ENCODE peak calls at places on chromosome 22, in nine cellular contexts. N, R, I, G, V, F, Z, W and U are unnamed samples.

GRCh38 chr22:35231585-35232084 is 25.7 kb upstream of the HMGXB4 start:
- DNase-seq in V (peak), R (peak), I (peak), Z (peak), F (peak), G (peak), W (peak), N (peak), U (peak)

GRCh38 chr22:42720263-42721044 is at the start of gene A4GALT:
- DNase-seq in Z (no peak), R (no peak), V (peak), G (no peak), F (no peak), I (no peak), W (no peak), N (peak), U (peak)

GRCh38 chr22:39178206-39179111 is 26.0 kb upstream of the CBX7 start:
- DNase-seq in W (no peak), R (no peak), Z (no peak), N (no peak), V (no peak), G (no peak), I (no peak), F (no peak), U (no peak)

GRCh38 chr22:46380069-46380468 is 44.6 kb downstream of the TRMU start:
- DNase-seq in G (no peak), V (no peak), I (no peak), F (no peak), R (no peak), W (no peak), Z (no peak), N (no peak), U (no peak)

GRCh38 chr22:39514373-39514973 is 5.9 kb upstream of the ATF4 start:
- DNase-seq in Z (no peak), V (peak), R (no peak), G (no peak), F (no peak), I (peak), W (no peak), N (no peak), U (peak)

GRCh38 chr22:36068776-36069344 is 40.2 kb upstream of the RBFOX2 start:
- DNase-seq in V (no peak), Z (no peak), R (no peak), N (no peak), G (no peak), F (no peak), I (no peak), W (no peak), U (no peak)

GRCh38 chr22:43239102-43239875 is 52.4 kb upstream of the TTLL12 start:
- DNase-seq in F (no peak), Z (no peak), I (no peak), R (no peak), V (no peak), N (no peak), W (no peak), G (no peak), U (no peak)

GRCh38 chr22:39469681-39470461 is 13.1 kb downstream of the MGAT3 start:
- DNase-seq in Z (no peak), V (no peak), F (no peak), W (no peak), N (no peak), I (peak), R (no peak), G (no peak), U (no peak)

GRCh38 chr22:33000342-33001280 is 57.6 kb downstream of the SYN3 start:
- DNase-seq in G (peak), R (peak), W (no peak), I (peak), F (no peak), V (peak), Z (peak), N (peak), U (no peak)

GRCh38 chr22:43269325-43270040 is 73.7 kb downstream of the SCUBE1 start:
- DNase-seq in V (no peak), I (no peak), R (no peak), F (no peak), N (no peak), W (no peak), G (no peak), Z (no peak), U (no peak)

GRCh38 chr22:43273902-43274484 is 69.2 kb downstream of the SCUBE1 start:
- DNase-seq in V (peak), F (peak), G (peak), Z (peak), R (peak), W (no peak), N (peak), I (peak), U (peak)

GRCh38 chr22:44085743-44086741 is 61.9 kb downstream of the PARVB start:
- DNase-seq in N (peak), F (peak), Z (no peak), I (no peak), R (peak), W (peak), V (peak), G (peak), U (peak)

GRCh38 chr22:50729391-50730012 is 8.5 kb upstream of the ACR start:
- DNase-seq in G (no peak), Z (no peak), W (no peak), I (peak), F (no peak), V (no peak), N (no peak), R (no peak), U (no peak)

GRCh38 chr22:29719894-29720645 is at the start of gene CABP7:
- DNase-seq in R (no peak), V (peak), G (no peak), Z (no peak), F (no peak), I (no peak), N (no peak), W (no peak), U (no peak)

GRCh38 chr22:39396156-39396796 is 3.3 kb upstream of the TAB1 start:
- DNase-seq in V (no peak), Z (no peak), G (no peak), R (no peak), W (no peak), I (no peak), N (no peak), F (no peak), U (no peak)

GRCh38 chr22:49855491-49855911 is 1.9 kb downstream of the ZBED4 start:
- DNase-seq in F (peak), Z (no peak), R (peak), W (no peak), V (no peak), G (peak), I (no peak), N (no peak), U (no peak)

GRCh38 chr22:37559901-37560681 is at the start of gene CDC42EP1:
- DNase-seq in R (no peak), Z (no peak), G (peak), N (no peak), I (peak), F (no peak), W (no peak), V (peak), U (no peak)

GRCh38 chr22:36773935-36774334 is 2.0 kb downstream of the IFT27 start:
- DNase-seq in V (no peak), R (peak), W (no peak), F (peak), Z (no peak), N (no peak), I (no peak), G (peak), U (peak)